ENCODE peak calls at places on chromosome X, in five cellular contexts. F is cardiac fibroblast, N is IMR-90, M is ovary, L is fibroblast of mammary gland. H is an unnamed sample.

GRCh38 chrX:49286581-49286980 is 16.9 kb upstream of the GAGE10 start:
- DNase-seq in M (peak), L (no peak), N (no peak), F (no peak), H (no peak)

GRCh38 chrX:16138108-16138427 is 14.7 kb downstream of the GRPR start:
- DNase-seq in M (no peak), F (peak), N (no peak), L (no peak), H (no peak)

GRCh38 chrX:29941292-29941691 is 274.1 kb upstream of the MAGEB2 start:
- DNase-seq in M (no peak), L (no peak), F (no peak), N (peak), H (peak)

GRCh38 chrX:137574102-137574783 is 8.3 kb downstream of the ZIC3 start:
- DNase-seq in F (no peak), L (no peak), N (no peak), M (no peak), H (no peak)

GRCh38 chrX:69457756-69458155 is 46.4 kb upstream of the NALF2 start:
- DNase-seq in M (no peak), N (no peak), L (no peak), F (no peak), H (no peak)

GRCh38 chrX:10447577-10448214 is 172.7 kb downstream of the MID1 start:
- DNase-seq in F (peak), M (no peak), L (no peak), N (peak), H (no peak)

GRCh38 chrX:48897157-48897620 is 379 bp downstream of the TIMM17B start:
- DNase-seq in L (peak), N (peak), M (peak), F (peak), H (peak)

GRCh38 chrX:54181196-54181953 is 1.7 kb downstream of the FAM120C start:
- DNase-seq in L (peak), M (no peak), N (peak), F (peak), H (peak)

GRCh38 chrX:66074920-66075879 is 35.3 kb upstream of the VSIG4 start:
- DNase-seq in N (no peak), F (peak), L (peak), M (no peak), H (no peak)

GRCh38 chrX:2627272-2627867 is 63.7 kb upstream of the CD99 start:
- DNase-seq in N (peak), F (peak), L (peak), M (no peak), H (peak)

GRCh38 chrX:107878106-107878505 is 52.4 kb downstream of the MID2 start:
- DNase-seq in L (no peak), M (no peak), N (no peak), F (no peak), H (no peak)

GRCh38 chrX:123665197-123665596 is 67.7 kb downstream of the THOC2 start:
- DNase-seq in N (no peak), M (no peak), F (peak), L (peak), H (peak)

GRCh38 chrX:112800901-112801775 is 39.5 kb downstream of the AMOT start:
- DNase-seq in F (no peak), M (no peak), N (no peak), L (no peak), H (no peak)

GRCh38 chrX:6729581-6729980 is 194.7 kb upstream of the VCX3A start:
- DNase-seq in N (no peak), L (no peak), F (no peak), M (no peak), H (no peak)

GRCh38 chrX:349702-350101 is 31.1 kb upstream of the GTPBP6 start:
- DNase-seq in N (no peak), M (no peak), F (no peak), L (no peak), H (no peak)

GRCh38 chrX:19855700-19856381 is 31.6 kb downstream of the SH3KBP1 start:
- DNase-seq in N (no peak), M (no peak), L (no peak), F (peak), H (peak)

GRCh38 chrX:42422961-42423360 is 355.0 kb downstream of the PPP1R2C start:
- DNase-seq in F (no peak), L (no peak), M (no peak), N (no peak), H (peak)

GRCh38 chrX:72296991-72297390 is 8.7 kb downstream of the CITED1 start:
- DNase-seq in M (no peak), L (peak), N (no peak), F (no peak), H (peak)

GRCh38 chrX:112768563-112768962 is 72.1 kb downstream of the AMOT start:
- DNase-seq in L (no peak), M (no peak), F (no peak), N (no peak), H (no peak)

GRCh38 chrX:47562615-47563243 is 1.7 kb downstream of the ARAF start:
- DNase-seq in N (no peak), F (peak), L (peak), M (no peak), H (peak)

GRCh38 chrX:8194216-8194615 is 23.1 kb upstream of the VCX2 start:
- DNase-seq in M (no peak), F (no peak), N (no peak), L (no peak), H (no peak)

GRCh38 chrX:100662153-100662552 is 18.2 kb downstream of the SRPX2 start:
- DNase-seq in N (no peak), M (no peak), L (no peak), F (no peak), H (no peak)

GRCh38 chrX:115957862-115958490 is 212.6 kb upstream of the AGTR2 start:
- DNase-seq in N (no peak), L (no peak), F (no peak), M (no peak), H (peak)

GRCh38 chrX:112967341-112967740 is 126.7 kb upstream of the AMOT start:
- DNase-seq in F (peak), L (no peak), N (no peak), M (no peak), H (no peak)

GRCh38 chrX:10615931-10616780 is 4.2 kb downstream of the MID1 start:
- DNase-seq in M (peak), N (peak), L (peak), F (peak), H (peak)

GRCh38 chrX:1536712-1537030 is 314 bp downstream of the P2RY8 start:
- DNase-seq in M (no peak), L (no peak), N (no peak), F (no peak), H (no peak)

GRCh38 chrX:9790866-9791265 is 4.6 kb downstream of the SHROOM2 start:
- DNase-seq in F (no peak), M (no peak), N (peak), L (no peak), H (peak)

GRCh38 chrX:114344756-114345155 is 239.1 kb upstream of the HTR2C start:
- DNase-seq in M (no peak), L (peak), N (peak), F (peak), H (peak)

GRCh38 chrX:34629572-34629971 is 27.5 kb downstream of the TMEM47 start:
- DNase-seq in L (peak), N (no peak), F (no peak), M (no peak), H (peak)

GRCh38 chrX:131741103-131741581 is 197.3 kb downstream of the OR13H1 start:
- DNase-seq in N (peak), F (no peak), M (peak), L (peak), H (peak)
- TF ChIP-seq CTCF in N (peak), F (no peak), M (peak), L (peak), H (peak)

GRCh38 chrX:91414710-91415109 is 19.9 kb upstream of the PABPC5 start:
- DNase-seq in F (peak), N (no peak), L (peak), M (no peak), H (no peak)
- TF ChIP-seq CTCF in F (peak), N (peak), L (peak), M (no peak), H (no peak)

GRCh38 chrX:154776753-154777152 is 14.1 kb downstream of the DKC1 start:
- DNase-seq in M (no peak), N (no peak), L (no peak), F (no peak), H (no peak)

GRCh38 chrX:154779261-154779660 is 16.6 kb downstream of the DKC1 start:
- DNase-seq in M (no peak), N (peak), L (peak), F (peak), H (peak)

GRCh38 chrX:154780968-154781367 is 18.3 kb downstream of the DKC1 start:
- DNase-seq in F (no peak), L (no peak), N (no peak), M (no peak), H (no peak)

GRCh38 chrX:154774622-154775021 is 12.0 kb downstream of the DKC1 start:
- DNase-seq in F (no peak), L (no peak), N (no peak), M (no peak), H (no peak)

GRCh38 chrX:154775611-154776349 is 13.1 kb downstream of the DKC1 start:
- DNase-seq in N (peak), L (peak), M (no peak), F (no peak), H (peak)
- TF ChIP-seq CTCF in N (no peak), L (no peak), M (no peak), F (no peak), H (no peak)

GRCh38 chrX:81414630-81415029 is 212.7 kb downstream of the SH3BGRL start:
- DNase-seq in N (no peak), F (peak), M (no peak), L (peak), H (peak)
- TF ChIP-seq CTCF in N (peak), F (no peak), M (no peak), L (no peak), H (peak)

GRCh38 chrX:149881081-149881711 is at the start of gene MAGEA8:
- DNase-seq in M (no peak), L (no peak), N (no peak), F (no peak), H (no peak)
- TF ChIP-seq CTCF in M (no peak), L (no peak), N (peak), F (peak), H (peak)

DNA sequence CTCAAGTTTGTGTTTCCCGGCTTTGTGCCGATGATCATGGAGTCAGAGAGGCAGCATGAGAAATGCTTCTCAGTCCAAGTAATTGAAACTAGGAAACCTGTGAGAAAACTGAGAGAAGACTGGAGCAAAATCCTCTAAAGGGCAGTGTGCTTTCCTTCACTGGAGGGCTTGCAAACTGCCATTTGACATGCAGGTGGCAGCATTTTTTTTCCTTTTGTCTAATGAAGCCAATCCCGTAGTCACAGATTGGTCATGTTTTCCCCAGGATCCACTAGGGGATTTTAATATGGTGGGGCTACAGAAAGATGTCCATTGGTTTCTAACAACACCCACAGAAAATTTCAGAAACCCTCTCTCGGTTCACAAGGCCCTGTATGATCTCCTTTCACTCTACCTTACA is 117.4 kb upstream of the NUDT10 start:
- DNase-seq in N (no peak), F (no peak), M (no peak), L (no peak), H (no peak)
- TF ChIP-seq CTCF in N (no peak), F (no peak), M (no peak), L (no peak), H (no peak)

GRCh38 chrX:67781132-67781531 is 237.3 kb downstream of the AR start:
- DNase-seq in F (no peak), L (peak), N (no peak), M (peak), H (no peak)
- TF ChIP-seq CTCF in F (peak), L (peak), N (no peak), M (no peak), H (peak)

DNA sequence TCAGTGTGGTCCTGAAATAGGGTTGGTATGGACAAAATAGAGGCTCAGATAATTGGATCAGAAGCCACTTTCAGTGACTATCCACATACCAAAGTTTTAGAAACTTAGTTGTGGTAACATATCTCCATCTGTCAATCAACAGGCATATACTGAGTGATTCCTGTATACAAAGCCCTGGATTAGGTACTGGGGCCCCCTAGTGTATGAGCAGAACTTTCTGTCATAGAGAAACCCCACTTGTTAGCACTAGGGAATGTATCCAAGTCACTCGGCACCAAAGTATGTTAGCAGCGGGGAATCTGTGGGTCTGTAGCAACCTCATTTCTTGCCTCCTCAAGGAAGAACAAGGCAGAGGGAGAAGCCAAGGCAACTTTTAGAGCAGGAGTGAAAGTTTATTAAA is 50.7 kb downstream of the MAP7D3 start:
- DNase-seq in M (no peak), N (peak), L (peak), F (peak), H (peak)
- TF ChIP-seq CTCF in M (no peak), N (peak), L (peak), F (peak), H (peak)

GRCh38 chrX:92232182-92232581 is 453.0 kb downstream of the PCDH11X start:
- DNase-seq in M (no peak), N (peak), F (peak), L (peak), H (no peak)
- TF ChIP-seq CTCF in M (no peak), N (peak), F (no peak), L (peak), H (peak)

GRCh38 chrX:118679290-118679689 is 48.1 kb upstream of the IL13RA1 start:
- DNase-seq in M (no peak), N (no peak), L (no peak), F (no peak), H (no peak)
- TF ChIP-seq CTCF in M (no peak), N (no peak), L (no peak), F (no peak), H (no peak)